ENCODE peak calls at places on chromosomes 12 and 14, in four cellular contexts. I is SK-N-SH, U is HCT116, R is spleen. L is an unnamed sample.

GRCh38 chr12:26721800-26722199 is 111.2 kb downstream of the ITPR2 start:
- DNase-seq in I (no peak), U (no peak), R (no peak), L (no peak)

GRCh38 chr14:38199768-38200167 is 7.9 kb upstream of the SSTR1 start:
- DNase-seq in I (no peak), U (no peak), R (no peak), L (no peak)

GRCh38 chr12:79737875-79738718 is 47.3 kb upstream of the PAWR start:
- DNase-seq in U (peak), R (no peak), I (peak), L (peak)

GRCh38 chr12:58241099-58241498 is 299.7 kb downstream of the ATP23 start:
- DNase-seq in I (no peak), U (no peak), R (no peak), L (no peak)

GRCh38 chr14:80390911-80391310 is 179.6 kb upstream of the DIO2 start:
- DNase-seq in I (no peak), U (no peak), R (no peak), L (peak)

GRCh38 chr12:112998997-112999767 is 20.9 kb downstream of the OAS2 start:
- DNase-seq in R (peak), I (no peak), U (no peak), L (no peak)

GRCh38 chr12:12983420-12984035 is 16.5 kb downstream of the HEBP1 start:
- DNase-seq in U (peak), R (no peak), I (peak), L (no peak)

GRCh38 chr12:123660328-123660727 is 10.6 kb upstream of the TCTN2 start:
- DNase-seq in R (no peak), U (no peak), I (no peak), L (no peak)

GRCh38 chr12:44930972-44931600 is 55.0 kb upstream of the NELL2 start:
- DNase-seq in U (peak), R (no peak), I (peak), L (no peak)

GRCh38 chr12:9348906-9349518 is 140.8 kb upstream of the PZP start:
- DNase-seq in I (no peak), U (no peak), R (no peak), L (no peak)

GRCh38 chr12:9346866-9347327 is 138.7 kb upstream of the PZP start:
- DNase-seq in U (no peak), I (no peak), R (no peak), L (no peak)

GRCh38 chr12:9351136-9351535 is 142.9 kb upstream of the PZP start:
- DNase-seq in U (no peak), I (no peak), R (no peak), L (no peak)

GRCh38 chr12:9347328-9348127 is 139.3 kb upstream of the PZP start:
- DNase-seq in R (no peak), U (peak), I (no peak), L (no peak)

GRCh38 chr12:9349888-9350885 is 142.0 kb upstream of the PZP start:
- DNase-seq in I (no peak), U (no peak), R (no peak), L (no peak)
- H3K4me3 ChIP-seq in I (no peak), U (no peak), R (no peak), L (no peak)

GRCh38 chr12:98515368-98516183 is at the start of gene TMPO:
- DNase-seq in R (peak), I (peak), U (peak), L (peak)

GRCh38 chr12:98516184-98516873 is 939 bp downstream of the TMPO start:
- DNase-seq in I (peak), U (peak), R (peak), L (no peak)

GRCh38 chr12:98509063-98509462 is 6.3 kb upstream of the TMPO start:
- DNase-seq in U (no peak), I (no peak), R (no peak), L (no peak)

GRCh38 chr12:98514984-98515367 is 414 bp upstream of the TMPO start:
- DNase-seq in R (no peak), I (peak), U (no peak), L (no peak)

GRCh38 chr12:98513379-98514318 is 1.7 kb upstream of the TMPO start:
- DNase-seq in I (no peak), R (no peak), U (no peak), L (no peak)
- H3K4me3 ChIP-seq in I (peak), R (peak), U (peak), L (no peak)

DNA sequence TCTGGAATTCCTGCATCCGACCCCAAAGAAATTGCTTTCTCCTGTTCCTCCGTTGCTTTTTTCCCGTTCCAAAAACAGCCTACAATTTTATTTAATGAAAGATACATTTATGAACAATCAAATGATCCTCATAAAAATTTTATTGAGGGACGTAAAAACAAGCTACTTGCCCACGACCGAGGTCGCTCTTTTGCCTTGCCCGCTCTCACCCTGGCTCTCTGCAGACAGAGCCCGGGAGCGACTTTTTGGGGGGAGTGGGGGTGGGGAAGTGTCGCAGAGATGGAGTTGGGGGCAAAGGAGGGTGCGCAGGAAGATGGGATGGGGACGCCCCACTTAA is 1.1 kb upstream of the HOXC9 start:
- DNase-seq in R (no peak), I (no peak), U (no peak), L (no peak)
- H3K4me3 ChIP-seq in R (no peak), I (no peak), U (peak), L (no peak)

GRCh38 chr12:52182456-52182855 is 9.4 kb downstream of the KRT80 start:
- DNase-seq in R (no peak), I (no peak), U (no peak), L (no peak)
- H3K4me3 ChIP-seq in R (no peak), I (no peak), U (no peak), L (no peak)

GRCh38 chr12:59388694-59389093 is 207.1 kb upstream of the SLC16A7 start:
- DNase-seq in U (no peak), I (no peak), R (no peak), L (no peak)

GRCh38 chr12:59381106-59381505 is 214.7 kb upstream of the SLC16A7 start:
- DNase-seq in R (no peak), I (no peak), U (no peak), L (no peak)

GRCh38 chr12:59388176-59388575 is 207.7 kb upstream of the SLC16A7 start:
- DNase-seq in I (no peak), U (no peak), R (no peak), L (no peak)

GRCh38 chr12:59383426-59383822 is 212.4 kb upstream of the SLC16A7 start:
- DNase-seq in U (no peak), I (no peak), R (no peak), L (no peak)

GRCh38 chr12:59382678-59383425 is 213.0 kb upstream of the SLC16A7 start:
- DNase-seq in U (no peak), R (no peak), I (no peak), L (no peak)
- H3K4me3 ChIP-seq in U (no peak), R (no peak), I (no peak), L (no peak)

GRCh38 chr14:63228221-63228620 is 24.0 kb downstream of the RHOJ start:
- DNase-seq in U (no peak), R (no peak), I (no peak), L (no peak)

GRCh38 chr14:63229330-63230059 is 25.3 kb downstream of the RHOJ start:
- DNase-seq in U (no peak), I (no peak), R (no peak), L (no peak)

GRCh38 chr14:63220526-63220925 is 16.3 kb downstream of the RHOJ start:
- DNase-seq in I (no peak), U (no peak), R (no peak), L (no peak)

GRCh38 chr14:63224196-63224595 is 20.0 kb downstream of the RHOJ start:
- DNase-seq in R (no peak), I (no peak), U (no peak), L (no peak)

DNA sequence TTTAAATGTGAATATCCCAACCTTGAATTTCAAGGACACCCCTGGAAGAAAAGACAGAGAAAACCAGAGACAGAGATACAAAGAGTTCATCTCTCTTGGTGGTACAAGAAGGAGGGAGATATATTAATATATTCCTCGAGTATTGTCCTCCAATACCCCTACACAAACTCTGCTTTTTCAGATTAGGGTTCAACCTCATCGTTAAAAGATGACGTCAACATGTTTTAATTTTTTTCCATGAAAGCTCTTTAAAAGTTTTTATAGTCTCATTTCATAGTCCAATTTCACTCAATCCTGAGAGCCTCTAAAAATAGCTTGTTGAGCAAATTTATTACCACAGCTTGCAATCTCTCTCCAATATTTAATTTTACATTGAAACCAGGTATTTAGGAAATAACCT is 19.4 kb downstream of the RHOJ start:
- DNase-seq in I (no peak), U (no peak), R (no peak), L (no peak)
- H3K4me3 ChIP-seq in I (no peak), U (no peak), R (no peak), L (no peak)

L was measured in iPS DF 6.9.